ENCODE peak calls at places on chromosomes 7 and 10, in seven cellular contexts. One of them, this sample, is unnamed.

GRCh38 chr10:38007551-38007950 is 2.9 kb upstream of the ZNF33A start:
- DNase-seq in IMR-90: no peak
- DNase-seq in mesenchymal stem cell: peak; percentile 25
- DNase-seq in neuronal stem cell: no peak
- DNase-seq in mesendoderm: no peak
- DNase-seq in trophoblast cell: peak; percentile 35
- DNase-seq in H1: no peak
- DNase-seq in this sample: no peak

GRCh38 chr7:155804431-155804831 is 7.8 kb downstream of the SHH start:
- DNase-seq in IMR-90: no peak
- DNase-seq in mesenchymal stem cell: no peak
- DNase-seq in neuronal stem cell: no peak
- DNase-seq in mesendoderm: peak; percentile 90
- DNase-seq in trophoblast cell: no peak
- DNase-seq in H1: no peak
- DNase-seq in this sample: peak; percentile 62

GRCh38 chr7:101633516-101633915 is 4.4 kb upstream of the MYL10 start:
- DNase-seq in IMR-90: no peak
- DNase-seq in mesenchymal stem cell: no peak
- DNase-seq in neuronal stem cell: no peak
- DNase-seq in mesendoderm: no peak
- DNase-seq in trophoblast cell: no peak
- DNase-seq in H1: no peak
- DNase-seq in this sample: no peak

GRCh38 chr10:117391436-117392205 is 16.4 kb upstream of the PDZD8 start:
- DNase-seq in IMR-90: peak; percentile 30
- DNase-seq in mesenchymal stem cell: no peak
- DNase-seq in neuronal stem cell: no peak
- DNase-seq in mesendoderm: peak; percentile 68
- DNase-seq in trophoblast cell: no peak
- DNase-seq in H1: no peak
- DNase-seq in this sample: no peak

GRCh38 chr7:127755529-127755928 is 103.5 kb downstream of the SND1 start:
- DNase-seq in IMR-90: no peak
- DNase-seq in mesenchymal stem cell: no peak
- DNase-seq in neuronal stem cell: no peak
- DNase-seq in mesendoderm: peak; percentile 47
- DNase-seq in trophoblast cell: no peak
- DNase-seq in H1: no peak
- DNase-seq in this sample: no peak

GRCh38 chr10:48701139-48701901 is 16.6 kb downstream of the WDFY4 start:
- DNase-seq in IMR-90: no peak
- DNase-seq in mesenchymal stem cell: no peak
- DNase-seq in neuronal stem cell: no peak
- DNase-seq in mesendoderm: peak; percentile 7
- DNase-seq in trophoblast cell: no peak
- DNase-seq in H1: no peak
- DNase-seq in this sample: no peak

GRCh38 chr7:70634610-70635068 is 497.3 kb upstream of the GALNT17 start:
- DNase-seq in IMR-90: peak; percentile 98
- DNase-seq in mesenchymal stem cell: peak; percentile 77
- DNase-seq in neuronal stem cell: no peak
- DNase-seq in mesendoderm: peak; percentile 48
- DNase-seq in trophoblast cell: no peak
- DNase-seq in H1: no peak
- DNase-seq in this sample: no peak

GRCh38 chr7:18087031-18087686 is 59.5 kb upstream of the PRPS1L1 start:
- DNase-seq in IMR-90: no peak
- DNase-seq in mesenchymal stem cell: peak; percentile 36
- DNase-seq in neuronal stem cell: peak; percentile 33
- DNase-seq in mesendoderm: peak; percentile 42
- DNase-seq in trophoblast cell: no peak
- DNase-seq in H1: peak; percentile 70
- DNase-seq in this sample: peak; percentile 39

GRCh38 chr7:40826419-40827216 is 691.8 kb downstream of the SUGCT start:
- DNase-seq in IMR-90: peak; percentile 73
- DNase-seq in mesenchymal stem cell: peak; percentile 83
- DNase-seq in neuronal stem cell: peak; percentile 42
- DNase-seq in mesendoderm: peak; percentile 65
- DNase-seq in trophoblast cell: peak; percentile 98
- DNase-seq in H1: no peak
- DNase-seq in this sample: no peak

GRCh38 chr10:98586096-98586495 is 139.4 kb upstream of the HPS1 start:
- DNase-seq in IMR-90: no peak
- DNase-seq in mesenchymal stem cell: peak; percentile 52
- DNase-seq in neuronal stem cell: no peak
- DNase-seq in mesendoderm: no peak
- DNase-seq in trophoblast cell: no peak
- DNase-seq in H1: no peak
- DNase-seq in this sample: no peak

GRCh38 chr10:94076325-94076841 is 82.7 kb downstream of the PLCE1 start:
- DNase-seq in IMR-90: peak; percentile 71
- DNase-seq in mesenchymal stem cell: peak; percentile 47
- DNase-seq in neuronal stem cell: no peak
- DNase-seq in mesendoderm: peak; percentile 13
- DNase-seq in trophoblast cell: no peak
- DNase-seq in H1: no peak
- DNase-seq in this sample: no peak

GRCh38 chr10:97543025-97543546 is 29.5 kb upstream of the ANKRD2 start:
- DNase-seq in IMR-90: peak; percentile 98
- DNase-seq in mesenchymal stem cell: peak; percentile 97
- DNase-seq in neuronal stem cell: no peak
- DNase-seq in mesendoderm: peak; percentile 86
- DNase-seq in trophoblast cell: peak; percentile 83
- DNase-seq in H1: no peak
- DNase-seq in this sample: no peak

GRCh38 chr7:98559219-98559618 is 57.9 kb upstream of the NPTX2 start:
- DNase-seq in IMR-90: no peak
- DNase-seq in mesenchymal stem cell: no peak
- DNase-seq in neuronal stem cell: no peak
- DNase-seq in mesendoderm: no peak
- DNase-seq in trophoblast cell: no peak
- DNase-seq in H1: no peak
- DNase-seq in this sample: no peak

GRCh38 chr7:98559958-98560357 is 57.1 kb upstream of the NPTX2 start:
- DNase-seq in IMR-90: no peak
- DNase-seq in mesenchymal stem cell: no peak
- DNase-seq in neuronal stem cell: no peak
- DNase-seq in mesendoderm: peak; percentile 57
- DNase-seq in trophoblast cell: no peak
- DNase-seq in H1: no peak
- DNase-seq in this sample: peak; percentile 71

GRCh38 chr7:98565114-98565513 is 52.0 kb upstream of the NPTX2 start:
- DNase-seq in IMR-90: no peak
- DNase-seq in mesenchymal stem cell: no peak
- DNase-seq in neuronal stem cell: no peak
- DNase-seq in mesendoderm: no peak
- DNase-seq in trophoblast cell: no peak
- DNase-seq in H1: no peak
- DNase-seq in this sample: no peak

GRCh38 chr7:98562336-98563182 is 54.5 kb upstream of the NPTX2 start:
- DNase-seq in IMR-90: no peak
- DNase-seq in mesenchymal stem cell: no peak
- DNase-seq in neuronal stem cell: no peak
- DNase-seq in mesendoderm: no peak
- DNase-seq in trophoblast cell: no peak
- DNase-seq in H1: no peak
- DNase-seq in this sample: no peak

DNA sequence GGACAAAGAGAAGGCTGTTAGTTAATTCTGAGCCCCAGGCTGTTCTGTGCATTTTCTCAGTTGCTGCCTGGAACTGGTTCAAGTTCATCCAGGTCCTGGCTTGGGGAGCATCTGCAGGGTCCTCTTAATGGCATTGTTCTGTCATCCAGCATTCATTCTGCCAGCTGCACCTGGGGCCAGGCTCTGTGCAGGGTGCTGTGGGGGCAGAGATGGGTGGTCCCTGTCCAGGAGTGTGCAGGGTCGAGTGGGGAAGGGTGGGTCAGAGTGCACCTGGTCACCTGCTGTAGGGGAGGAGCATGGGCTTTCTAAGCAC is 53.9 kb upstream of the NPTX2 start:
- DNase-seq in IMR-90: no peak
- DNase-seq in mesenchymal stem cell: no peak
- DNase-seq in neuronal stem cell: no peak
- DNase-seq in mesendoderm: no peak
- DNase-seq in trophoblast cell: no peak
- DNase-seq in H1: no peak
- DNase-seq in this sample: no peak
- H4K8ac ChIP-seq in IMR-90: no peak overlapping the region
- H4K8ac ChIP-seq in mesenchymal stem cell: no peak overlapping the region
- H4K8ac ChIP-seq in neuronal stem cell: no peak overlapping the region
- H4K8ac ChIP-seq in mesendoderm: no peak overlapping the region
- H4K8ac ChIP-seq in trophoblast cell: no peak overlapping the region
- H4K8ac ChIP-seq in H1: no peak overlapping the region
- H4K8ac ChIP-seq in this sample: no peak overlapping the region

GRCh38 chr10:7700577-7701125 is 2.5 kb upstream of the ITIH2 start:
- DNase-seq in IMR-90: no peak
- DNase-seq in mesenchymal stem cell: no peak
- DNase-seq in neuronal stem cell: no peak
- DNase-seq in mesendoderm: no peak
- DNase-seq in trophoblast cell: no peak
- DNase-seq in H1: no peak
- DNase-seq in this sample: no peak
- H2BK5ac ChIP-seq in IMR-90: no peak overlapping the region
- H2BK5ac ChIP-seq in mesenchymal stem cell: no peak overlapping the region
- H2BK5ac ChIP-seq in neuronal stem cell: no peak overlapping the region
- H2BK5ac ChIP-seq in mesendoderm: no peak overlapping the region
- H2BK5ac ChIP-seq in trophoblast cell: no peak overlapping the region
- H2BK5ac ChIP-seq in H1: no peak overlapping the region
- H2BK5ac ChIP-seq in this sample: no peak overlapping the region

GRCh38 chr10:17416442-17417211 is 37.8 kb downstream of the ST8SIA6 start:
- DNase-seq in IMR-90: no peak
- DNase-seq in mesenchymal stem cell: no peak
- DNase-seq in neuronal stem cell: no peak
- DNase-seq in mesendoderm: no peak
- DNase-seq in trophoblast cell: no peak
- DNase-seq in H1: no peak
- DNase-seq in this sample: no peak

GRCh38 chr10:17415046-17415643 is 39.2 kb downstream of the ST8SIA6 start:
- DNase-seq in IMR-90: peak; percentile 3
- DNase-seq in mesenchymal stem cell: no peak
- DNase-seq in neuronal stem cell: no peak
- DNase-seq in mesendoderm: no peak
- DNase-seq in trophoblast cell: no peak
- DNase-seq in H1: no peak
- DNase-seq in this sample: no peak

GRCh38 chr10:17410907-17411306 is 43.5 kb downstream of the ST8SIA6 start:
- DNase-seq in IMR-90: no peak
- DNase-seq in mesenchymal stem cell: no peak
- DNase-seq in neuronal stem cell: no peak
- DNase-seq in mesendoderm: no peak
- DNase-seq in trophoblast cell: no peak
- DNase-seq in H1: no peak
- DNase-seq in this sample: no peak

GRCh38 chr10:17409170-17409733 is 45.1 kb downstream of the ST8SIA6 start:
- DNase-seq in IMR-90: peak; percentile 5
- DNase-seq in mesenchymal stem cell: no peak
- DNase-seq in neuronal stem cell: no peak
- DNase-seq in mesendoderm: peak; percentile 37
- DNase-seq in trophoblast cell: no peak
- DNase-seq in H1: no peak
- DNase-seq in this sample: no peak

GRCh38 chr10:17412323-17412722 is 42.1 kb downstream of the ST8SIA6 start:
- DNase-seq in IMR-90: no peak
- DNase-seq in mesenchymal stem cell: no peak
- DNase-seq in neuronal stem cell: no peak
- DNase-seq in mesendoderm: peak; percentile 67
- DNase-seq in trophoblast cell: no peak
- DNase-seq in H1: no peak
- DNase-seq in this sample: peak; percentile 55
- H4K8ac ChIP-seq in IMR-90: no peak overlapping the region
- H4K8ac ChIP-seq in mesenchymal stem cell: no peak overlapping the region
- H4K8ac ChIP-seq in neuronal stem cell: no peak overlapping the region
- H4K8ac ChIP-seq in mesendoderm: no peak overlapping the region
- H4K8ac ChIP-seq in trophoblast cell: no peak overlapping the region
- H4K8ac ChIP-seq in H1: no peak overlapping the region
- H4K8ac ChIP-seq in this sample: no peak overlapping the region

DNA sequence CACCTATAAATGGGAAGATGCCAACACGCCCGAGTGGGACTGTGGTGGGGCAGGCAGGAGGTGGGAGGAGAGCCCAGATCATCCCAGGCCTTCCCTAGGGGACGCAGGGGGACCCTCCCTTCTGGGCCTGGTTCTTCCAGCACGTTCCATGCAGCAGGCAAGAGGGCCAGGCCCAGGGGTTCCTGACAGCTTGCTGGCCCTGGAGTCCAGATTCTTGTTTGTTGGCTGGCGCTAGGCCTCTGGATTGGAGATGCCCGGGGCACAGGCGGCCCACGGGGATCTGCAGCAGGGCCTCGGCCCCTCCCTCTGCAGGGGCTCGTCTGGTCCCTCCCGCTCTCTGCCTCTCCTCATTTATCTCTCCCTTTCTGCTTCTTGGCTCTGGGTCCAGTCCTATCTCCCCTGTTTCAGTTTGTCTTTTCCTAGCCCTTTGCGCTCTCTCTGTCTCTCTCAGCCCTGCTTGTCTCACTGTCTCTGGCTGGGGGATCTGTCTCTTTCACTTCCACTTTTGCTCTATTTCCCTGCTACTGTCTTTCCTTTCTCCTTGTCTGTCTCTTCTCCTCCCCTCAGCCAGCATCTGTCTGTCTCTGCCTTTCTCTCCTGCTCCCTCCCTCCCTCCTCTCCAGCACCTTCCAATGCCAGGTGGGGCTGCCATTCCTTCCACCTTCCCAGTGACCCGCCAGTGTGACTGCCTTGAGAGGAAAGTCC is 1.1 kb upstream of the AQP1 start:
- DNase-seq in IMR-90: no peak
- DNase-seq in mesenchymal stem cell: no peak
- DNase-seq in neuronal stem cell: no peak
- DNase-seq in mesendoderm: no peak
- DNase-seq in trophoblast cell: no peak
- DNase-seq in H1: no peak
- DNase-seq in this sample: no peak
- H2BK5ac ChIP-seq in IMR-90: no peak overlapping the region
- H2BK5ac ChIP-seq in mesenchymal stem cell: no peak overlapping the region
- H2BK5ac ChIP-seq in neuronal stem cell: no peak overlapping the region
- H2BK5ac ChIP-seq in mesendoderm: no peak overlapping the region
- H2BK5ac ChIP-seq in trophoblast cell: no peak overlapping the region
- H2BK5ac ChIP-seq in H1: no peak overlapping the region
- H2BK5ac ChIP-seq in this sample: no peak overlapping the region

DNA sequence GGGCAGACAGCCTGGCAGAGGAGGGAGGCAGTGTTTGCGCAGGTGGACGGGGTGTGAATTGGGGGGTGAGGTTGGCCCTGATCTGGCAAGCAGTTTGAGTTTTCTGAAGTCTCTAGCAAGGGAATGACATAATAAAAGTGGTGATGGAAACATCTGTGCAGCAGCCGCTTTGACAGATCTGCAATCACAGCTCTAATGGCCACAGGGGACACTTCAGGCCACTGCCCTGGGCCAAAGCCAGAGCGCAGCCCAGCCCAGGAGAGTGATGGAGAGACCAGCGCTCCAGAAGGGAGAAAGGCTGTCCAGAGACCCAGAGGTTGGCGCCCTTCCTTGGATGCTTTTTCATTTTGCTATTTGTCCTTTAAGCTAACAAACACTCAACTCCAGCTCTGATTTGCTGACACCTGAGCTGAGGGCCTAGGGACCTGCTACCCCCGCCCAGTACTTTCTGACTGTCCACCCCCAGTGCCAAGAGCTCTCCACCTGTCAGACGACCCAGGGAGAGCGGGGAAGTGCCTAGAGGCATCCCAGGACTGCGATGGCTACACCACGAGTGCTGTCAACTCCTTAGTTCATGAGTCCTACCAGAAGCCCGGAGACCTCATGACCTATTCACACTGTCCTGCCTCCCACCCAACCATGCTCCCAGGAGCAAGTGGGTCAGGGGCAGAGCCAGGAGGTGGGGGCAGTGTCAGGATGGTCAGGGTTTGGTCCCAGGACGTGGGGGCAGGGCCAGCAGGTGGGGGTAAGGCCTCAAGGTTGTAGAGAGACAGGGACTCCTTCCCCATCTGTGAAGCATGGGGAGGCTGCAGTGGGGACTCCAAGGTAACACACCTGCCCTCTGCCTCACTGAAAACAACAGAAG is 112.6 kb downstream of the PRKAG2 start:
- DNase-seq in IMR-90: no peak
- DNase-seq in mesenchymal stem cell: no peak
- DNase-seq in neuronal stem cell: no peak
- DNase-seq in mesendoderm: no peak
- DNase-seq in trophoblast cell: no peak
- DNase-seq in H1: no peak
- DNase-seq in this sample: no peak
- H4K8ac ChIP-seq in IMR-90: no peak overlapping the region
- H4K8ac ChIP-seq in mesenchymal stem cell: no peak overlapping the region
- H4K8ac ChIP-seq in neuronal stem cell: no peak overlapping the region
- H4K8ac ChIP-seq in mesendoderm: no peak overlapping the region
- H4K8ac ChIP-seq in trophoblast cell: no peak overlapping the region
- H4K8ac ChIP-seq in H1: no peak overlapping the region
- H4K8ac ChIP-seq in this sample: no peak overlapping the region

This sample was measured in H9.